ENCODE peak calls at places on chromosomes 16 and 17, in nine cellular contexts. W is Daoy; K is astrocyte of the spinal cord; O is progenitor cell of endocrine pancreas; R is neural progenitor cell; M is ELR; P is fibroblast of lung; H is activated naive CD8-positive, alpha-beta T cell treated with anti-CD3 and anti-CD28 coated beads for 36 hours; Z is stimulated activated CD4-positive, alpha-beta T cell treated with anti-CD3 and anti-CD28 coated beads, Interleukin-1b, Interleukin-23, amount 100 ng/mL, for 1 hour. N is an unnamed sample.

GRCh38 chr17:21817791-21818364 is 125.6 kb downstream of the KCNJ18 start:
- DNase-seq in W (no peak), K (no peak), O (no peak), R (no peak), M (no peak), P (no peak), H (no peak), Z (no peak), N (no peak)

GRCh38 chr17:15255713-15256454 is 9.2 kb downstream of the PMP22 start:
- DNase-seq in W (peak), K (no peak), O (no peak), R (no peak), M (peak), P (no peak), H (no peak), Z (no peak), N (no peak)

GRCh38 chr16:3865241-3865640 is 15.3 kb downstream of the CREBBP start:
- DNase-seq in W (no peak), K (no peak), O (no peak), R (no peak), M (no peak), P (no peak), H (no peak), Z (no peak), N (no peak)

GRCh38 chr17:13583996-13584700 is 17.6 kb downstream of the HS3ST3A1 start:
- DNase-seq in W (no peak), K (no peak), O (no peak), R (no peak), M (no peak), P (no peak), H (no peak), Z (no peak), N (no peak)

GRCh38 chr16:70754874-70755600 is 45.9 kb downstream of the VAC14 start:
- DNase-seq in W (no peak), K (no peak), O (no peak), R (no peak), M (no peak), P (no peak), H (no peak), Z (no peak), N (no peak)

GRCh38 chr16:66612422-66612821 is 7.9 kb downstream of the CMTM3 start:
- DNase-seq in W (no peak), K (peak), O (no peak), R (no peak), M (no peak), P (no peak), H (no peak), Z (no peak), N (no peak)

GRCh38 chr16:75921281-75921680 is 195.0 kb upstream of the CPHXL start:
- DNase-seq in W (no peak), K (no peak), O (no peak), R (no peak), M (no peak), P (no peak), H (no peak), Z (no peak), N (no peak)

GRCh38 chr17:51997723-51998122 is 160.8 kb downstream of the CA10 start:
- DNase-seq in W (no peak), K (no peak), O (no peak), R (no peak), M (no peak), P (no peak), H (no peak), Z (no peak), N (no peak)

GRCh38 chr16:71878911-71879310 is 5.1 kb downstream of the ZNF821 start:
- DNase-seq in W (no peak), K (no peak), O (no peak), R (no peak), M (no peak), P (no peak), H (no peak), Z (no peak), N (no peak)

GRCh38 chr16:72635694-72636093 is 412.2 kb downstream of the ZFHX3 start:
- DNase-seq in W (no peak), K (no peak), O (no peak), R (no peak), M (no peak), P (no peak), H (no peak), Z (no peak), N (no peak)

GRCh38 chr16:546909-547770 is 13.1 kb upstream of the PRR35 start:
- DNase-seq in W (peak), K (no peak), O (no peak), R (peak), M (peak), P (peak), H (peak), Z (no peak), N (peak)

N was measured in endothelial cell.